ENCODE peak calls at places on chromosomes 6 and 20, in ten cellular contexts. I is PC-3; Y is cardiac fibroblast; D is CD4-positive, alpha-beta T cell; V is choroid plexus epithelial cell; Q is fibroblast of the aortic adventitia; C is IMR-90; X is BJ; T is Panc1; R is RWPE1. J is an unnamed sample.

GRCh38 chr6:16956371-16956770 is 145.5 kb upstream of the STMND1 start:
- DNase-seq in C (no peak), X (no peak), V (peak; percentile 25), Y (no peak), T (no peak), R (no peak), Q (peak; percentile 54), I (peak; percentile 7), D (no peak), J (no peak)

GRCh38 chr6:152380993-152381898 is 255.9 kb downstream of the SYNE1 start:
- DNase-seq in I (peak; percentile 77), V (peak; percentile 98), X (peak; percentile 91), T (peak; percentile 15), R (peak; percentile 41), C (peak; percentile 97), Q (peak; percentile 98), D (no peak), Y (peak; percentile 98), J (peak; percentile 36)

GRCh38 chr6:15171026-15171425 is 74.8 kb upstream of the JARID2 start:
- DNase-seq in R (no peak), D (no peak), T (no peak), C (no peak), V (no peak), X (no peak), Y (no peak), I (no peak), Q (no peak), J (no peak)

GRCh38 chr6:166779381-166779780 is 152.3 kb upstream of the RPS6KA2 start:
- DNase-seq in V (no peak), R (no peak), D (no peak), T (no peak), Y (no peak), I (no peak), Q (no peak), X (no peak), C (no peak), J (no peak)

GRCh38 chr6:75217203-75217602 is 11.3 kb upstream of the COL12A1 start:
- DNase-seq in C (peak; percentile 88), V (peak; percentile 67), I (peak; percentile 15), D (no peak), R (no peak), X (no peak), Y (peak; percentile 88), Q (peak; percentile 78), T (no peak), J (no peak)

GRCh38 chr6:20755631-20756030 is 221.4 kb downstream of the CDKAL1 start:
- DNase-seq in Y (peak; percentile 59), Q (peak; percentile 31), T (no peak), I (peak; percentile 79), R (peak; percentile 1), C (peak; percentile 28), V (peak; percentile 61), X (peak; percentile 47), D (no peak), J (no peak)

GRCh38 chr20:61694666-61695065 is 371.0 kb downstream of the TAF4 start:
- DNase-seq in Q (no peak), X (no peak), T (no peak), D (no peak), I (no peak), Y (no peak), V (no peak), R (no peak), C (no peak), J (no peak)

GRCh38 chr6:10425973-10426780 is 11.3 kb upstream of the TFAP2A start:
- DNase-seq in R (no peak), Q (no peak), D (no peak), Y (peak; percentile 21), I (no peak), X (no peak), T (no peak), V (peak; percentile 19), C (no peak), J (no peak)

GRCh38 chr6:96156425-96156824 is 140.7 kb downstream of the FUT9 start:
- DNase-seq in V (no peak), X (no peak), D (no peak), Q (no peak), I (no peak), T (no peak), C (no peak), Y (no peak), R (no peak), J (no peak)

DNA sequence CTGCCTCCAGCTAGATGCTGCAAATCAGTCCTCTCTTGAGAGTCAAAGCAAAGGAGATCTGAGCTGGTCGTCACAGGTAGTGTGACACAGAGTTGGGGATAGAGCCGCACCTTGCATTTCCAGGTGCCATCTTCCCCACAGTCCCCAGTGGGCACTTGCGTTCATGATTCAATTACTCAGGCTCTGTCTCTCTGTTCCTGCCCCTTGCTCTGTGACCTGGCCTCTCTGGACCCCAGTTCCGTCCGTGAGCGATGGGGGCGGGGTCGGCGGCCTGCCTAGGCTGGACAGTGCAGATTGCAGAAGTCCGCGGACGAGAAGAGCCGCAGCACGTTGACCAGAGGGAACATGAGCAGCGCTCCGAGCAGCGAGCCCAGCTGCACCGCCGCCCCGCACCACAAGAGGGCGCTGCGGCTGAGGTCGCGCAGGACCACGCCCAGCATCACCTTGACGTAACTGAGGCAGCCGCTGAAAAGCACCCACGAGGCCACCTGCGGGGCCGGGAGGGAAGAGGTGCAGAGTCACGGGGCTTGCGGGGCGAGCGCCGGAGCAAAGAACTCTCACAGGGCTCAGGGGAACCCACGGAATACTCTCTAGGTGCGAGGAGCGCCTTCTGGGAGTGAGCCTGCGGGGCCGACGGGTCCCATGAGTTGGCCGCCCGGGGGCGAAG is 7.4 kb downstream of the SLC52A3 start:
- DNase-seq in T (no peak), X (no peak), D (peak; percentile 13), Q (no peak), C (no peak), R (peak; percentile 42), V (peak; percentile 33), I (no peak), Y (peak; percentile 24), J (no peak)
- TF ChIP-seq CTCF in T (peak; percentile 95), X (peak; percentile 74), D (peak; percentile 57), Q (peak; percentile 75), C (peak; percentile 44), R (peak; percentile 78), V (peak; percentile 69), I (peak; percentile 82), Y (peak; percentile 83), J (no peak)

GRCh38 chr6:23752414-23752813 is 373.6 kb upstream of the NRSN1 start:
- DNase-seq in T (no peak), C (no peak), R (no peak), X (no peak), Y (no peak), V (no peak), Q (no peak), I (no peak), D (no peak), J (no peak)

GRCh38 chr6:23754197-23754596 is 371.8 kb upstream of the NRSN1 start:
- DNase-seq in Y (no peak), R (no peak), Q (no peak), I (peak; percentile 19), D (no peak), X (no peak), V (peak; percentile 29), T (no peak), C (no peak), J (no peak)
- TF ChIP-seq CTCF in Y (no peak), R (no peak), Q (no peak), I (peak; percentile 59), D (no peak), X (no peak), V (peak; percentile 39), T (peak; percentile 13), C (no peak), J (no peak)

GRCh38 chr6:108721308-108721707 is 126.9 kb upstream of the ARMC2 start:
- DNase-seq in Q (no peak), C (no peak), R (no peak), Y (no peak), T (no peak), X (no peak), I (no peak), D (no peak), V (no peak), J (peak; percentile 37)
- TF ChIP-seq CTCF in Q (no peak), C (no peak), R (no peak), Y (no peak), T (no peak), X (no peak), I (no peak), D (no peak), V (no peak), J (no peak)

GRCh38 chr6:13454286-13455221 is 32.8 kb downstream of the GFOD1 start:
- DNase-seq in T (no peak), D (peak; percentile 59), I (peak; percentile 57), V (peak; percentile 78), X (no peak), Y (peak; percentile 56), C (peak; percentile 85), R (no peak), Q (peak; percentile 25), J (peak; percentile 77)
- TF ChIP-seq CTCF in T (no peak), D (peak; percentile 57), I (peak; percentile 30), V (no peak), X (no peak), Y (no peak), C (no peak), R (no peak), Q (no peak), J (no peak)

GRCh38 chr6:35499372-35499771 is 2.5 kb upstream of the TEAD3 start:
- DNase-seq in C (no peak), X (no peak), Y (no peak), V (no peak), D (no peak), I (no peak), R (no peak), Q (no peak), T (no peak), J (no peak)
- TF ChIP-seq CTCF in C (no peak), X (no peak), Y (no peak), V (no peak), D (no peak), I (no peak), R (no peak), Q (no peak), T (no peak), J (no peak)

DNA sequence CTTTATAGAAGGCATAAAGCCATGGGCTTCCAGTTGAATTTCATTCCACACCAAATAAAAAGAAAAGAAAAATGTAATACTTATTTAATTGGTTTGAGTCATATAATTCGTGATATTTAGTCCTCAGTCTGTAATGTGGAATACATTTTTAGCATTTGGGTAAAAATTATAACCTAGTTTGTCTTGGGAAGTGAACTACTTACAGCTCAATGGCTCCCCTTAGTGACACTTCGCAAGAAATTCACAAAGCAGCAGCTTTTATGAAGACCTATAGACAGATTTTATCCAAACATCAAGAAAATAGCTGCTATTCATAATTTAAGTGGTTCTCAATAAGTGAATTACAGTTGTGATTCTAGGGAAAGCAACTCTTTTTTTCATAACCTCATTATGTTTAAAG is 72.1 kb downstream of the RSPO3 start:
- DNase-seq in C (peak; percentile 61), I (peak; percentile 41), V (peak; percentile 85), Y (peak; percentile 77), D (no peak), Q (peak; percentile 76), T (no peak), R (peak; percentile 18), X (no peak), J (no peak)
- TF ChIP-seq CTCF in C (peak; percentile 59), I (peak; percentile 60), V (peak; percentile 73), Y (peak; percentile 66), D (no peak), Q (peak; percentile 69), T (peak; percentile 75), R (peak; percentile 60), X (peak; percentile 67), J (no peak)

GRCh38 chr6:42963855-42964605 is 3.5 kb downstream of the GNMT start:
- DNase-seq in C (peak; percentile 58), X (no peak), T (no peak), R (no peak), Q (peak; percentile 45), Y (peak; percentile 63), D (peak; percentile 16), V (peak; percentile 66), I (peak; percentile 50), J (no peak)
- TF ChIP-seq CTCF in C (peak; percentile 42), X (peak; percentile 45), T (no peak), R (no peak), Q (peak; percentile 29), Y (peak; percentile 37), D (no peak), V (peak; percentile 56), I (peak; percentile 53), J (no peak)